ENCODE peak calls at places on chromosomes 16 and 17, in six cellular contexts. X, L, C, B, M and T are unnamed samples.

GRCh38 chr17:46031920-46032319 is 32.9 kb downstream of the STH start:
- DNase-seq in L (no peak), B (no peak), M (no peak), C (no peak), X (no peak), T (no peak)

GRCh38 chr16:74140557-74140956 is 156.1 kb upstream of the PSMD7 start:
- DNase-seq in L (no peak), X (no peak), M (no peak), C (no peak), B (no peak), T (no peak)

GRCh38 chr16:2181952-2182351 is 14.5 kb downstream of the CASKIN1 start:
- DNase-seq in M (no peak), X (no peak), B (no peak), L (no peak), C (no peak), T (no peak)

GRCh38 chr17:27318633-27319032 is 24.7 kb downstream of the WSB1 start:
- DNase-seq in B (no peak), M (no peak), C (no peak), L (no peak), X (no peak), T (no peak)

GRCh38 chr16:79874391-79874790 is 273.9 kb upstream of the MAF start:
- DNase-seq in C (peak), B (no peak), M (no peak), X (no peak), L (no peak), T (no peak)

GRCh38 chr16:12901204-12901596 is 198 bp upstream of the SHISA9 start:
- DNase-seq in C (no peak), B (no peak), M (no peak), X (peak), L (no peak), T (no peak)

GRCh38 chr17:41773190-41773588 is 13.3 kb downstream of the JUP start:
- DNase-seq in M (peak), C (no peak), B (no peak), L (no peak), X (peak), T (no peak)

GRCh38 chr17:21242780-21243515 is 10.3 kb downstream of the NATD1 start:
- DNase-seq in M (no peak), B (no peak), L (no peak), C (no peak), X (no peak), T (no peak)

GRCh38 chr16:85767569-85767968 is 16.7 kb upstream of the C16orf74 start:
- DNase-seq in X (no peak), B (no peak), C (peak), L (no peak), M (no peak), T (no peak)

GRCh38 chr17:61487161-61487654 is 35.0 kb downstream of the TBX4 start:
- DNase-seq in X (no peak), B (no peak), M (no peak), L (no peak), C (no peak), T (no peak)

GRCh38 chr17:27733771-27734170 is 66.6 kb downstream of the NOS2 start:
- DNase-seq in B (no peak), L (no peak), X (no peak), M (no peak), C (no peak), T (no peak)

GRCh38 chr17:11882716-11883115 is 114.6 kb downstream of the ZNF18 start:
- DNase-seq in X (no peak), B (no peak), M (no peak), C (no peak), L (no peak), T (no peak)

GRCh38 chr16:66728117-66728787 is 23.2 kb downstream of the DYNC1LI2 start:
- DNase-seq in C (peak), L (no peak), B (no peak), X (no peak), M (peak), T (no peak)

GRCh38 chr17:61442878-61443474 is 9.2 kb upstream of the TBX4 start:
- DNase-seq in B (no peak), X (peak), M (no peak), L (no peak), C (no peak), T (no peak)

GRCh38 chr16:47342055-47342454 is 118.8 kb downstream of the ITFG1 start:
- DNase-seq in C (no peak), L (no peak), M (no peak), X (no peak), B (no peak), T (no peak)

GRCh38 chr16:22973451-22973991 is 159.6 kb downstream of the HS3ST2 start:
- DNase-seq in C (no peak), L (no peak), X (peak), B (no peak), M (no peak), T (no peak)

GRCh38 chr16:27313422-27314160 is at the start of gene IL4R:
- DNase-seq in B (no peak), L (peak), C (peak), X (peak), M (peak), T (peak)

GRCh38 chr17:32833526-32833925 is 43.4 kb downstream of the MYO1D start:
- DNase-seq in M (no peak), B (no peak), L (no peak), X (no peak), C (peak), T (no peak)

GRCh38 chr17:2233441-2233947 is 70.1 kb downstream of the SMG6 start:
- DNase-seq in C (no peak), B (no peak), L (no peak), X (no peak), M (no peak), T (no peak)

GRCh38 chr16:30368122-30368791 is 2.0 kb downstream of the TBC1D10B start:
- DNase-seq in M (no peak), X (no peak), B (no peak), L (no peak), C (peak), T (no peak)

GRCh38 chr17:73325527-73325842 is 13.7 kb upstream of the CDC42EP4 start:
- DNase-seq in L (no peak), C (no peak), B (no peak), M (no peak), X (no peak), T (no peak)

GRCh38 chr16:66334856-66335255 is 31.6 kb upstream of the CDH5 start:
- DNase-seq in M (no peak), C (no peak), L (no peak), B (no peak), X (no peak), T (no peak)

GRCh38 chr17:1709403-1709891 is 730 bp downstream of the TLCD2 start:
- DNase-seq in B (no peak), X (no peak), M (no peak), C (no peak), L (no peak), T (no peak)

GRCh38 chr17:35141681-35142466 is at the start of gene NLE1:
- DNase-seq in B (peak), M (peak), C (peak), X (peak), L (peak), T (peak)
- TF ChIP-seq POLR2A in B (peak), M (peak), C (peak), X (no peak), L (no peak), T (peak)

GRCh38 chr16:10578474-10579316 is 1.7 kb downstream of the EMP2 start:
- DNase-seq in C (no peak), M (peak), L (no peak), X (no peak), B (no peak), T (no peak)
- TF ChIP-seq POLR2AphosphoS5 in C (no peak), M (peak), L (no peak), X (no peak), B (no peak), T (no peak)

GRCh38 chr17:65550758-65551157 is 10.7 kb downstream of the AXIN2 start:
- DNase-seq in L (no peak), X (no peak), C (no peak), M (no peak), B (no peak), T (no peak)
- TF ChIP-seq TAF1 in L (no peak), X (no peak), C (no peak), M (no peak), B (no peak), T (no peak)

DNA sequence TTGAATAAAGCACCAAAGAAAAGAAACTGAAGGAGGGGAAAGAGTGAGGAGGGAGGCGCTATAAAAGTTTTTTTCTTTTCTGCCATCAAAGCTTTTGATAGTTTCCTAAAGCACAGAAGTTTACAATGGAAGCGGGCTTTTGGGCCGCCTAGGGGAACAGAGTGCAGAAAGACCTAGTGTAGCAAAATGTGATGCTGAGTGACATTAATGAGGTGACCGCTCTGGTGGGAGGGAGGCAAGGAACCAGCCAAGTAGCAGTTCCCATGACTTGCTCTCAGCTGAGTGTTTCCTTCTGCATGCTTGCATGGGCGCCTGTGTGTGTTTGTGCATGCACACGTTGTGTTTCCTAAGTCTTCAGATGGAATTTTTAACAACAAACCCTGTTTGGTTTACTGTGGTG is 15.5 kb downstream of the MSI2 start:
- DNase-seq in B (no peak), M (no peak), X (no peak), L (no peak), C (no peak), T (no peak)
- TF ChIP-seq POLR2A in B (no peak), M (no peak), X (no peak), L (no peak), C (no peak), T (no peak)

GRCh38 chr17:74981979-74982662 is 5.3 kb upstream of the CDR2L start:
- DNase-seq in X (peak), C (peak), B (no peak), M (peak), L (peak), T (peak)
- TF ChIP-seq POLR2AphosphoS5 in X (peak), C (no peak), B (no peak), M (peak), L (no peak), T (no peak)

DNA sequence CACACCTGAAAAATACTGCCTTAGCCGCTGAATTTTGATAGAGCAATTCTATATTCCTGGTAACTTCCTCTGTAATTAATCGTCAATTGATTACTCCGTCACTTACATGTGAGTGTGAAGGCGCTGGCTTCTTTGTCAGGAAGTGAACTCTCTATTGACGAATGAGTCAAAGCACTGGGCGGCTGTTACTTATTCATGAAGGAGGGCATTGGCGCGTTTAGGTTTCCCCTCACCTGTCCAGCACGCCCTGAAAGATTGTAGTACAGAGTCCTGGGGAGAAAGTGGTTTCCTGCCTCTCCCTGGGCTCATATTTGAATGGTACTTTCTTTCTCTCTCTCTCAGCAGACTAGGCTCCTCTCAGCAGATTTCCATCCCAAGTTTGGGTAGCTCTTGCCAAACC is 21.0 kb downstream of the SOCS3 start:
- DNase-seq in M (no peak), X (no peak), B (no peak), L (no peak), C (no peak), T (no peak)
- TF ChIP-seq TAF1 in M (no peak), X (no peak), B (no peak), L (no peak), C (no peak), T (no peak)

DNA sequence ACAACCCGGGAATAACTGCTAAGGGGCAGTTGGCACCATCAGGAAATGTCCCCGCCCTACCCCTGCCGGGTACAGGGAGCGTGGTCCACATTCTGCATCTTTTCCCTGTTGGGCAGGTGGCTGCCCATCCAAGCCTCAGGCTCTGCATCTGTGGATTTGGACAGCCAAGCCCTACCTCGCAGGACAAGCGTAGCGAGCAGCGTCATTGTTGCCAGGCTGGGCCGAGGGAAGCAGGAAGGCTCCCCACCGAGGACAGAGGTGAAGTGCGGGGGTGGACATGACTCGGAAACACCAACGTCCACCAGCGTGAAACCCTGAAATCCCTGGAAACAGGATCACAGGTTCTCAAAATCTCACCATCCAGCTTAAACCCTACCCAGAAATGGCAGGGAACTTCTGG is 73.6 kb downstream of the SOCS1 start:
- DNase-seq in M (no peak), B (no peak), L (no peak), X (peak), C (no peak), T (no peak)
- TF ChIP-seq POLR2A in M (no peak), B (no peak), L (no peak), X (no peak), C (no peak), T (peak)

GRCh38 chr17:35666070-35666469 is 65.4 kb upstream of the RASL10B start:
- DNase-seq in L (no peak), M (no peak), X (no peak), C (no peak), B (no peak), T (no peak)

GRCh38 chr17:35666967-35667552 is 64.4 kb upstream of the RASL10B start:
- DNase-seq in B (no peak), L (no peak), X (no peak), M (peak), C (no peak), T (no peak)

GRCh38 chr17:35660902-35661301 is 70.5 kb upstream of the RASL10B start:
- DNase-seq in L (no peak), X (no peak), C (no peak), M (no peak), B (no peak), T (no peak)

GRCh38 chr17:35665662-35666061 is 65.8 kb upstream of the RASL10B start:
- DNase-seq in X (no peak), B (no peak), M (no peak), C (no peak), L (no peak), T (no peak)

GRCh38 chr17:35664685-35665084 is 66.8 kb upstream of the RASL10B start:
- DNase-seq in B (no peak), C (no peak), X (no peak), M (peak), L (no peak), T (no peak)
- TF ChIP-seq POLR2AphosphoS5 in B (no peak), C (no peak), X (no peak), M (no peak), L (no peak), T (no peak)